ENCODE peak calls at places on chromosomes 11 and 22, in nine cellular contexts. K is neuronal stem cell; F is SJSA1; T is fibroblast of lung; Q is CD8-positive, alpha-beta T cell; D is psoas muscle; S is breast epithelium; W is aorta; N is GM23248. I is an unnamed sample. For H3K4me1, the result is how much of the 10 kb centered on the place peaks cover.

GRCh38 chr22:34696557-34696956 is 369.4 kb upstream of the ISX start:
- DNase-seq in Q (no peak), T (no peak), N (peak), F (no peak), D (no peak), W (no peak), S (no peak), K (peak), I (no peak)

GRCh38 chr11:19677380-19678080 is 35.1 kb upstream of the NAV2 start:
- DNase-seq in K (no peak), F (no peak), T (peak), S (no peak), N (no peak), W (no peak), D (no peak), Q (no peak), I (no peak)

GRCh38 chr11:23765862-23766261 is 731.0 kb upstream of the LUZP2 start:
- DNase-seq in Q (no peak), N (peak), W (no peak), K (no peak), F (no peak), D (no peak), S (no peak), T (peak), I (no peak)

GRCh38 chr11:73288873-73289707 is 17.0 kb downstream of the P2RY6 start:
- DNase-seq in K (peak), D (peak), W (peak), N (peak), T (peak), F (peak), Q (peak), S (peak), I (peak)

GRCh38 chr11:20022363-20023081 is 137.8 kb downstream of the DBX1 start:
- DNase-seq in S (no peak), N (no peak), T (peak), K (peak), D (no peak), W (no peak), F (no peak), Q (no peak), I (no peak)

GRCh38 chr11:18527512-18527911 is 770 bp upstream of the TSG101 start:
- DNase-seq in S (no peak), T (peak), Q (no peak), D (no peak), N (peak), F (no peak), K (no peak), W (no peak), I (no peak)

GRCh38 chr22:48301421-48301820 is 1526.3 kb downstream of the BRD1 start:
- DNase-seq in T (no peak), D (no peak), W (no peak), F (no peak), K (no peak), Q (no peak), S (no peak), N (no peak), I (peak)

GRCh38 chr11:76041208-76041607 is 165.1 kb downstream of the WNT11 start:
- DNase-seq in N (no peak), F (no peak), Q (no peak), D (no peak), K (no peak), W (no peak), T (no peak), S (no peak), I (no peak)

GRCh38 chr11:129317564-129317963 is 58.1 kb upstream of the BARX2 start:
- DNase-seq in T (no peak), F (no peak), S (no peak), D (no peak), W (no peak), N (no peak), K (no peak), Q (no peak), I (no peak)

GRCh38 chr11:100473390-100473740 is 213.7 kb upstream of the ARHGAP42 start:
- DNase-seq in T (no peak), N (no peak), W (no peak), Q (no peak), K (no peak), F (no peak), S (no peak), D (no peak), I (no peak)

GRCh38 chr11:100467821-100468508 is 219.1 kb upstream of the ARHGAP42 start:
- DNase-seq in D (no peak), T (no peak), S (no peak), N (no peak), K (no peak), Q (no peak), W (no peak), F (no peak), I (no peak)

GRCh38 chr11:100472727-100473389 is 214.2 kb upstream of the ARHGAP42 start:
- DNase-seq in Q (no peak), K (no peak), N (no peak), S (no peak), F (no peak), W (no peak), D (no peak), T (no peak), I (no peak)

GRCh38 chr11:100469835-100470234 is 217.3 kb upstream of the ARHGAP42 start:
- DNase-seq in K (no peak), T (no peak), N (no peak), D (no peak), W (no peak), Q (no peak), F (no peak), S (no peak), I (no peak)
- H3K4me1 ChIP-seq in K (under half), T (under half), N (under half), D (under half), W (under half), Q (under half), F (under half), S (under half), I (under half)

GRCh38 chr11:134505125-134505524 is 93.1 kb upstream of the B3GAT1 start:
- DNase-seq in T (no peak), N (no peak), Q (no peak), F (no peak), K (no peak), W (no peak), S (no peak), D (no peak), I (no peak)
- H3K4me1 ChIP-seq in T (under half), N (under half), Q (under half), F (under half), K (under half), W (under half), S (under half), D (under half), I (under half)

DNA sequence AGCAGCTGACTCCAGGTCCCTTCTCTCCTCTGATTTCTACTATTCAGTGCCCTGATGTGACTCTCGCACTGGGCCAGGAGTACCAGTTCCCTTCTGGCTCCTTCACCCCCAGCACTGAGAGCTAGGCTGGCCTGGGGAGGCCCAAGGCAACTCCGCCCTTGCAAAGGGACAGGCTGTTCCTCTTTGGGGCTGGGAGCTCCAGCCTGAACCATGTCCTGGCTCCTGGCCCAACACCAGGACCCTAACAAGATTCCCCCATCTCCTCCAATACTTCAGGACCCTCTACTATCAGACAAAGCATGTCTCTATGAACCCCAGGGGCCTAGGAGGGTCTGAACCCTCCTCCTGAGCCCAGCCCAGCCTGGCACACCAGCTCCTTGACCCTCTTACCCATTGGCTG is 12.6 kb downstream of the CREB3L1 start:
- DNase-seq in T (no peak), N (no peak), F (no peak), S (no peak), K (no peak), D (no peak), W (no peak), Q (no peak), I (no peak)
- H3K4me1 ChIP-seq in T (half or more), N (half or more), F (half or more), S (under half), K (under half), D (under half), W (under half), Q (under half), I (under half)

GRCh38 chr11:46050652-46051051 is 70.6 kb downstream of the PHF21A start:
- DNase-seq in W (no peak), N (no peak), T (no peak), D (no peak), Q (no peak), F (no peak), S (no peak), K (no peak), I (no peak)

GRCh38 chr11:46057489-46057888 is 63.8 kb downstream of the PHF21A start:
- DNase-seq in D (no peak), S (no peak), Q (no peak), N (no peak), F (no peak), W (no peak), K (no peak), T (no peak), I (no peak)

GRCh38 chr11:46060013-46060412 is 61.2 kb downstream of the PHF21A start:
- DNase-seq in F (no peak), W (no peak), N (no peak), D (no peak), T (no peak), Q (no peak), S (no peak), K (no peak), I (no peak)

GRCh38 chr11:46051102-46051501 is 70.2 kb downstream of the PHF21A start:
- DNase-seq in Q (no peak), D (no peak), W (no peak), N (no peak), S (no peak), F (no peak), K (no peak), T (no peak), I (no peak)

DNA sequence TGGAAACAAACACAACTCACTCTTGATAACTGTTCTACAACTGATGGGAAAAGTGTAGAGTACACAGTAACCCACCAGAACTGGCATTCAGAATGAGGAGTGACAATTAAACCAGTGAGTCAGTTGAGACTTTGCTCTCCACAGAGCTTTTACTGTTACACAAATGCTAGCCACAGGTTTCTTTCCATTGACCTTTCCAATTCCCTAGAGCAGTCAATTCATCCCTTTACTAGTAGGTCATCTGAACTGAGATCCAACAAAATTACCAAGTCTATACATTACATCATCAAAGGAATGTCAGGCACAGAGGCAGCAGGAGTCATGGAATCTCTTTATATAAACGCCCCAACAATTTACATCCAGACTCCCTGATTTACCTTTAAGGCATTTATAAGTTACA is 65.9 kb downstream of the PHF21A start:
- DNase-seq in N (peak), Q (no peak), S (no peak), D (no peak), K (peak), F (no peak), W (no peak), T (peak), I (no peak)
- H3K4me1 ChIP-seq in N (under half), Q (under half), S (under half), D (under half), K (under half), F (under half), W (under half), T (under half), I (under half)

GRCh38 chr22:46247443-46247975 is 2.6 kb downstream of the CDPF1 start:
- DNase-seq in W (no peak), F (no peak), S (no peak), N (no peak), Q (no peak), T (no peak), K (no peak), D (no peak), I (no peak)

GRCh38 chr22:46245515-46245914 is 4.6 kb downstream of the CDPF1 start:
- DNase-seq in Q (no peak), N (no peak), D (peak), T (no peak), S (no peak), F (no peak), W (no peak), K (no peak), I (no peak)

GRCh38 chr22:46244771-46245170 is 5.3 kb downstream of the CDPF1 start:
- DNase-seq in Q (no peak), S (no peak), N (no peak), K (no peak), D (no peak), T (no peak), F (no peak), W (no peak), I (no peak)

GRCh38 chr22:46250035-46250782 is at the start of gene CDPF1:
- DNase-seq in Q (peak), N (peak), S (peak), F (peak), D (peak), T (peak), K (peak), W (peak), I (peak)

DNA sequence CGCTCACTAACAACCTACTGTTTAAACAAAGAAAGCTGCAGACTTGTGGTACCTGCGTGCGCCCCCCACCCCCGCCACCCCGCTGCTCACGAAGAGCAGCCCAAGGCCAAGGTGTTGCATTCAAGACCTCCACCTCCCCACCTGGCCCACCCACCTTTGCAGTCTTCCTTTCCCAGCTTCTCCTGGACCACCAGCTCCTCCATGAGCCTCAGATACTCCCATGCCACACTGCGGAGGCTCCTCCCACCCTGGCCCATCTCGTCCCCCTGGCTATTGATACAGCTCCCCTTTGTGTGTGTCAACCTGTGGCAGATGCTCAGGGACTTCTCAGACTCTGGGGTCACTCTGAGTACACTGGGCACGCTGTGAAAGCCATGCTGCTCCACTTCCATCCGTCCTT is 3.9 kb downstream of the CDPF1 start:
- DNase-seq in T (no peak), W (no peak), S (no peak), Q (no peak), N (no peak), K (no peak), F (no peak), D (no peak), I (no peak)
- H3K4me1 ChIP-seq in T (under half), W (under half), S (under half), Q (under half), N (under half), K (under half), F (under half), D (under half), I (under half)

GRCh38 chr11:94739331-94739730 is 28.8 kb upstream of the AMOTL1 start:
- DNase-seq in N (no peak), W (no peak), D (no peak), K (no peak), S (no peak), F (no peak), T (no peak), Q (no peak), I (no peak)

GRCh38 chr11:94735907-94736306 is 32.2 kb upstream of the AMOTL1 start:
- DNase-seq in D (no peak), Q (no peak), W (no peak), K (no peak), F (no peak), T (no peak), S (no peak), N (no peak), I (no peak)

GRCh38 chr11:94738746-94739145 is 29.4 kb upstream of the AMOTL1 start:
- DNase-seq in K (no peak), Q (no peak), F (no peak), N (no peak), S (no peak), T (no peak), W (no peak), D (no peak), I (no peak)

GRCh38 chr11:94734563-94735275 is 33.4 kb upstream of the AMOTL1 start:
- DNase-seq in D (no peak), Q (no peak), W (no peak), K (no peak), T (no peak), S (no peak), F (no peak), N (no peak), I (no peak)

GRCh38 chr11:94737171-94737611 is 31.0 kb upstream of the AMOTL1 start:
- DNase-seq in T (peak), F (no peak), Q (no peak), W (no peak), N (peak), K (no peak), S (no peak), D (no peak), I (no peak)
- H3K4me1 ChIP-seq in T (under half), F (half or more), Q (under half), W (under half), N (under half), K (under half), S (under half), D (under half), I (under half)

DNA sequence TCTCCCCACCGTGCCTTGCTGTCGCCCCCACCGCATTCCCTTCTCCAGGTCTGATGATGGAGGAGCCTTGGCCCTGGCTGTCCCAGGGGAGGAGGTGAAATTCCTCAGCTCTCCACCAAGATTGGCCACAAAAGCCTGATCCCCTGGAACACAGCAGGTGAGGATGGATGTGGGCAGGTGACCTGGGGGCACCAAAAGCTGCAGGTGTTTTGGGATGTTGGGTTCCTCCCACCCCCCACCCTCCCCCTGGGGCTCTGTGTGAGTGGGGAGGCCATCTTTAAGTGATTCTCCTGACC is 640 bp downstream of the TRIOBP start:
- DNase-seq in K (no peak), W (no peak), Q (no peak), T (no peak), N (no peak), F (no peak), S (no peak), D (no peak), I (no peak)
- H3K4me1 ChIP-seq in K (under half), W (under half), Q (under half), T (under half), N (under half), F (under half), S (under half), D (under half), I (under half)

DNA sequence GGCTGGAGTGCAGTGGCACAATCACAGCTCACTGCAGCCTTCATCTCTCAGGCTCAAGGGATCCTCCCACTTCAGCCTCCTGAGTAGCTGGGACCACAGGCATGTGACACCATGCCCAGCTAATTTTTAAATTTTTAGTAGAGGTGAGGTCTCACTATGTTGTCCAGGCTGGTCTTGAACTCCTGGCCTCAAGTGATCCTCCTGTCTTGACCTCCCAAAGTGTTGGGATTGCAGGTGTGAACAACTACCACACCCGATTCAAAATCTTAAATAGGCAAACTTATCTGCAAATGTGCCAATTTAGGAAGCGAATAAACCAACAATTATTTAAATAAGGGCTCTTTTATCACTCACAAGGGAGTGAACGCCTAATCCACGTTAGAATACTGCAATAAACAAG is 3.2 kb upstream of the WEE1 start:
- DNase-seq in S (no peak), N (no peak), K (no peak), T (no peak), Q (no peak), W (no peak), D (no peak), F (no peak), I (no peak)
- H3K4me1 ChIP-seq in S (under half), N (under half), K (under half), T (under half), Q (under half), W (under half), D (under half), F (under half), I (under half)

I was measured in upper lobe of right lung.